ENCODE peak calls at places on chromosomes 12 and 14, in five cellular contexts. O is HepG2, Y is NT2/D1, U is GM12878, T is H1. R is an unnamed sample.

GRCh38 chr12:79407671-79408622 is 282.8 kb downstream of the PAWR start:
- DNase-seq in O (peak), Y (peak), U (peak), T (peak), R (peak)

GRCh38 chr12:54384591-54385041 is at the start of gene ZNF385A:
- DNase-seq in O (no peak), Y (no peak), U (no peak), T (no peak), R (no peak)

GRCh38 chr12:124558298-124558697 is 9.1 kb downstream of the NCOR2 start:
- DNase-seq in O (no peak), Y (no peak), U (no peak), T (no peak), R (no peak)

GRCh38 chr14:33210304-33210703 is 271.6 kb downstream of the NPAS3 start:
- DNase-seq in O (no peak), Y (peak), U (no peak), T (no peak), R (peak)

GRCh38 chr14:63555572-63555971 is 12.4 kb upstream of the PPP2R5E start:
- DNase-seq in O (no peak), Y (no peak), U (no peak), T (no peak), R (no peak)

GRCh38 chr14:102539544-102540309 is 30.2 kb upstream of the ANKRD9 start:
- DNase-seq in O (peak), Y (no peak), U (no peak), T (no peak), R (no peak)

GRCh38 chr12:104951759-104952509 is 6.2 kb downstream of the SLC41A2 start:
- DNase-seq in O (no peak), Y (no peak), U (no peak), T (no peak), R (no peak)

GRCh38 chr12:82880442-82880901 is 193.8 kb downstream of the TMTC2 start:
- DNase-seq in O (no peak), Y (no peak), U (no peak), T (no peak), R (peak)

GRCh38 chr12:116707751-116708150 is 30.1 kb downstream of the SPRING1 start:
- DNase-seq in O (no peak), Y (no peak), U (no peak), T (no peak), R (no peak)

GRCh38 chr14:83147006-83147405 is 1613.4 kb upstream of the SEL1L start:
- DNase-seq in O (no peak), Y (no peak), U (no peak), T (no peak), R (no peak)

GRCh38 chr14:104879201-104879982 is 14.3 kb downstream of the CEP170B start:
- DNase-seq in O (no peak), Y (no peak), U (no peak), T (no peak), R (no peak)

GRCh38 chr14:23299558-23299957 is 3.1 kb downstream of the PPP1R3E start:
- DNase-seq in O (peak), Y (no peak), U (no peak), T (no peak), R (no peak)

GRCh38 chr14:33393895-33394405 is 455.3 kb downstream of the NPAS3 start:
- DNase-seq in O (no peak), Y (no peak), U (no peak), T (no peak), R (no peak)

GRCh38 chr14:23113346-23114119 is 5.5 kb downstream of the CEBPE start:
- DNase-seq in O (no peak), Y (no peak), U (no peak), T (no peak), R (no peak)

GRCh38 chr14:77641534-77642341 is 25.3 kb upstream of the SPTLC2 start:
- DNase-seq in O (no peak), Y (no peak), U (peak), T (no peak), R (no peak)

GRCh38 chr12:93777249-93777648 is 100.1 kb downstream of the CRADD start:
- DNase-seq in O (no peak), Y (no peak), U (no peak), T (no peak), R (no peak)

GRCh38 chr12:62817556-62818271 is 117.2 kb downstream of the PPM1H start:
- DNase-seq in O (no peak), Y (no peak), U (no peak), T (no peak), R (peak)

GRCh38 chr12:442235-442884 is 17.4 kb upstream of the B4GALNT3 start:
- DNase-seq in O (peak), Y (peak), U (no peak), T (no peak), R (peak)

GRCh38 chr12:3119745-3120660 is 42.8 kb downstream of the TSPAN9 start:
- DNase-seq in O (no peak), Y (no peak), U (no peak), T (no peak), R (no peak)

GRCh38 chr14:67186789-67187188 is 2.5 kb upstream of the GARIN2 start:
- DNase-seq in O (no peak), Y (no peak), U (no peak), T (no peak), R (no peak)

GRCh38 chr14:82075566-82075965 is 541.9 kb upstream of the SEL1L start:
- DNase-seq in O (no peak), Y (peak), U (no peak), T (peak), R (no peak)
- TF ChIP-seq SUZ12 in O (no peak), Y (no peak), U (no peak), T (no peak), R (no peak)

GRCh38 chr14:74963178-74963704 is 7.8 kb upstream of the PGF start:
- DNase-seq in O (no peak), Y (no peak), U (no peak), T (no peak), R (no peak)
- TF ChIP-seq SUZ12 in O (no peak), Y (no peak), U (no peak), T (no peak), R (no peak)

GRCh38 chr12:49058366-49059062 is 2.1 kb downstream of the KMT2D start:
- DNase-seq in O (no peak), Y (no peak), U (no peak), T (no peak), R (no peak)
- TF ChIP-seq SUZ12 in O (no peak), Y (no peak), U (no peak), T (no peak), R (no peak)

GRCh38 chr12:100158535-100158934 is 15.9 kb upstream of the BLTP3B start:
- DNase-seq in O (no peak), Y (no peak), U (no peak), T (no peak), R (no peak)

GRCh38 chr12:100157427-100157821 is 14.8 kb upstream of the BLTP3B start:
- DNase-seq in O (no peak), Y (no peak), U (no peak), T (no peak), R (no peak)

GRCh38 chr12:100163416-100164152 is 20.9 kb upstream of the BLTP3B start:
- DNase-seq in O (no peak), Y (peak), U (no peak), T (peak), R (peak)

GRCh38 chr12:100156731-100157426 is 14.2 kb upstream of the BLTP3B start:
- DNase-seq in O (no peak), Y (no peak), U (no peak), T (no peak), R (no peak)

GRCh38 chr12:100159391-100160104 is 16.9 kb upstream of the BLTP3B start:
- DNase-seq in O (no peak), Y (no peak), U (no peak), T (no peak), R (no peak)
- TF ChIP-seq SUZ12 in O (no peak), Y (no peak), U (no peak), T (no peak), R (no peak)

GRCh38 chr14:90381011-90381790 is 15.6 kb upstream of the CALM1 start:
- DNase-seq in O (peak), Y (no peak), U (no peak), T (no peak), R (no peak)
- TF ChIP-seq SUZ12 in O (no peak), Y (no peak), U (no peak), T (no peak), R (no peak)

GRCh38 chr12:46483572-46484395 is 111.2 kb upstream of the SLC38A2 start:
- DNase-seq in O (peak), Y (no peak), U (no peak), T (no peak), R (no peak)
- TF ChIP-seq SUZ12 in O (no peak), Y (no peak), U (no peak), T (no peak), R (no peak)

GRCh38 chr14:39229601-39230110 is 4.1 kb upstream of the MIA2 start:
- DNase-seq in O (no peak), Y (no peak), U (no peak), T (no peak), R (no peak)

GRCh38 chr14:39230416-39230815 is 3.3 kb upstream of the MIA2 start:
- DNase-seq in O (no peak), Y (no peak), U (no peak), T (no peak), R (no peak)

GRCh38 chr14:39233680-39234326 is at the start of gene MIA2:
- DNase-seq in O (peak), Y (no peak), U (no peak), T (no peak), R (no peak)

GRCh38 chr14:39229222-39229543 is 4.5 kb upstream of the MIA2 start:
- DNase-seq in O (no peak), Y (no peak), U (no peak), T (no peak), R (no peak)

GRCh38 chr14:39232554-39233415 is 930 bp upstream of the MIA2 start:
- DNase-seq in O (peak), Y (no peak), U (no peak), T (no peak), R (no peak)
- TF ChIP-seq SUZ12 in O (no peak), Y (no peak), U (no peak), T (no peak), R (no peak)

GRCh38 chr12:58925111-58925732 is 4.9 kb upstream of the LRIG3 start:
- DNase-seq in O (no peak), Y (no peak), U (no peak), T (no peak), R (no peak)
- TF ChIP-seq SUZ12 in O (no peak), Y (no peak), U (no peak), T (no peak), R (no peak)

GRCh38 chr14:21505009-21505553 is 6.1 kb downstream of the METTL3 start:
- DNase-seq in O (no peak), Y (no peak), U (peak), T (no peak), R (no peak)
- TF ChIP-seq SUZ12 in O (no peak), Y (no peak), U (no peak), T (no peak), R (no peak)

GRCh38 chr12:89370411-89370810 is 18.1 kb upstream of the DUSP6 start:
- DNase-seq in O (no peak), Y (no peak), U (no peak), T (no peak), R (no peak)

GRCh38 chr12:89368386-89368785 is 16.1 kb upstream of the DUSP6 start:
- DNase-seq in O (no peak), Y (no peak), U (no peak), T (no peak), R (no peak)

GRCh38 chr12:89372584-89373370 is 20.5 kb upstream of the DUSP6 start:
- DNase-seq in O (no peak), Y (no peak), U (no peak), T (no peak), R (no peak)

GRCh38 chr12:89369166-89369565 is 16.9 kb upstream of the DUSP6 start:
- DNase-seq in O (no peak), Y (no peak), U (no peak), T (no peak), R (no peak)

GRCh38 chr12:89370850-89371249 is 18.5 kb upstream of the DUSP6 start:
- DNase-seq in O (no peak), Y (no peak), U (no peak), T (no peak), R (no peak)
- TF ChIP-seq SUZ12 in O (no peak), Y (no peak), U (no peak), T (no peak), R (no peak)